ENCODE peak calls at places on chromosomes 16 and 17, in four cellular contexts. Y, J, T and B are unnamed samples.

GRCh38 chr17:42026821-42027539 is 7.1 kb downstream of the NKIRAS2 start:
- DNase-seq in Y (no peak), J (no peak), T (no peak), B (no peak)

GRCh38 chr17:46053911-46054534 is 55.0 kb downstream of the STH start:
- DNase-seq in Y (no peak), J (no peak), T (no peak), B (no peak)

GRCh38 chr17:48759288-48759687 is 30.7 kb upstream of the HOXB13 start:
- DNase-seq in Y (no peak), J (no peak), T (no peak), B (no peak)

GRCh38 chr17:50712641-50713296 is 5.1 kb upstream of the ANKRD40 start:
- DNase-seq in Y (no peak), J (no peak), T (no peak), B (no peak)

GRCh38 chr16:3101841-3102470 is 2.9 kb upstream of the ZSCAN10 start:
- DNase-seq in Y (peak), J (peak), T (no peak), B (no peak)

GRCh38 chr17:71975331-71975801 is 145.5 kb upstream of the SOX9 start:
- DNase-seq in Y (no peak), J (peak), T (peak), B (no peak)

GRCh38 chr17:44155488-44155887 is 13.8 kb downstream of the HROB start:
- DNase-seq in Y (no peak), J (no peak), T (no peak), B (no peak)

GRCh38 chr17:50105811-50106210 is 10.7 kb downstream of the PDK2 start:
- DNase-seq in Y (no peak), J (no peak), T (no peak), B (no peak)

GRCh38 chr16:10817963-10818941 is at the start of gene TVP23A:
- DNase-seq in Y (no peak), J (no peak), T (no peak), B (no peak)

GRCh38 chr17:80516533-80516932 is 28.1 kb upstream of the RPTOR start:
- DNase-seq in Y (no peak), J (no peak), T (no peak), B (no peak)

GRCh38 chr17:56230660-56231059 is 77.4 kb downstream of the ANKFN1 start:
- DNase-seq in Y (no peak), J (no peak), T (no peak), B (no peak)

GRCh38 chr16:85901760-85902365 is 2.9 kb downstream of the IRF8 start:
- DNase-seq in Y (no peak), J (no peak), T (no peak), B (no peak)

GRCh38 chr17:48556534-48557401 is 11.9 kb upstream of the HOXB2 start:
- DNase-seq in Y (peak), J (peak), T (no peak), B (no peak)

GRCh38 chr16:53912155-53912554 is 208.2 kb downstream of the FTO start:
- DNase-seq in Y (no peak), J (no peak), T (no peak), B (peak)

GRCh38 chr16:85602831-85603755 is 10.0 kb upstream of the GSE1 start:
- DNase-seq in Y (no peak), J (no peak), T (no peak), B (no peak)

GRCh38 chr17:6376901-6377300 is 58.0 kb downstream of the AIPL1 start:
- DNase-seq in Y (no peak), J (no peak), T (no peak), B (no peak)

GRCh38 chr16:10338426-10338825 is 47.4 kb upstream of the ATF7IP2 start:
- DNase-seq in Y (no peak), J (no peak), T (no peak), B (no peak)

GRCh38 chr17:47973541-47973940 is 2.6 kb downstream of the CDK5RAP3 start:
- DNase-seq in Y (no peak), J (no peak), T (no peak), B (no peak)

GRCh38 chr16:21277927-21278706 is at the start of gene CRYM:
- DNase-seq in Y (peak), J (peak), T (peak), B (no peak)

GRCh38 chr17:19876524-19877161 is 8.9 kb upstream of the ULK2 start:
- DNase-seq in Y (no peak), J (no peak), T (no peak), B (peak)

GRCh38 chr17:45050680-45051059 is 762 bp downstream of the DCAKD start:
- DNase-seq in Y (peak), J (peak), T (no peak), B (no peak)

GRCh38 chr17:56596741-56597494 is 3.4 kb downstream of the NOG start:
- DNase-seq in Y (no peak), J (no peak), T (no peak), B (no peak)

GRCh38 chr16:85058909-85059308 is 31.3 kb downstream of the KIAA0513 start:
- DNase-seq in Y (no peak), J (no peak), T (no peak), B (no peak)

GRCh38 chr17:55731586-55732250 is 9.1 kb upstream of the TMEM100 start:
- DNase-seq in Y (no peak), J (no peak), T (no peak), B (no peak)

GRCh38 chr17:11334493-11334892 is 93.5 kb downstream of the SHISA6 start:
- DNase-seq in Y (no peak), J (no peak), T (no peak), B (no peak)

GRCh38 chr16:24253192-24253591 is 2.9 kb upstream of the CACNG3 start:
- DNase-seq in Y (peak), J (peak), T (no peak), B (peak)

GRCh38 chr17:18225562-18226283 is at the start of gene LLGL1:
- DNase-seq in Y (peak), J (no peak), T (no peak), B (no peak)

GRCh38 chr16:8583199-8583598 is 7.1 kb downstream of the TMEM114 start:
- DNase-seq in Y (no peak), J (no peak), T (no peak), B (no peak)

GRCh38 chr17:16104189-16104588 is 104.6 kb downstream of the TTC19 start:
- DNase-seq in Y (no peak), J (no peak), T (no peak), B (no peak)

GRCh38 chr17:59848778-59849177 is 44.0 kb downstream of the TUBD1 start:
- DNase-seq in Y (no peak), J (no peak), T (no peak), B (no peak)

GRCh38 chr16:19639986-19640421 is 78.0 kb downstream of the KNOP1 start:
- DNase-seq in Y (no peak), J (no peak), T (no peak), B (peak)

GRCh38 chr16:76387994-76388393 is 110.8 kb downstream of the CNTNAP4 start:
- DNase-seq in Y (no peak), J (no peak), T (no peak), B (no peak)

GRCh38 chr17:8725881-8726280 is 18.8 kb downstream of the CCDC42 start:
- DNase-seq in Y (no peak), J (no peak), T (no peak), B (no peak)

GRCh38 chr17:81909966-81910839 is 996 bp downstream of the PCYT2 start:
- DNase-seq in Y (no peak), J (peak), T (no peak), B (no peak)

GRCh38 chr16:84952335-84953050 is 58.8 kb downstream of the ZDHHC7 start:
- DNase-seq in Y (peak), J (peak), T (no peak), B (peak)

GRCh38 chr16:77896357-77896972 is 108.1 kb downstream of the VAT1L start:
- DNase-seq in Y (no peak), J (no peak), T (no peak), B (no peak)